ENCODE peak calls at places on chromosomes 5 and 9, in seven cellular contexts. H is CD8-positive, alpha-beta memory T cell; M is gastrocnemius medialis; K is ovary; X is A549; T is effector memory CD4-positive, alpha-beta T cell; I is aorta. F is an unnamed sample.

GRCh38 chr5:154603978-154604679 is 126.1 kb upstream of the HAND1 start:
- DNase-seq in H (no peak), M (no peak), K (no peak), X (no peak), T (no peak), I (peak), F (no peak)

GRCh38 chr5:143685416-143685815 is 126.5 kb upstream of the HMHB1 start:
- DNase-seq in H (no peak), M (no peak), K (no peak), X (peak), T (no peak), I (no peak), F (no peak)

GRCh38 chr9:2621678-2622360 is at the start of gene VLDLR:
- DNase-seq in H (no peak), M (peak), K (peak), X (peak), T (no peak), I (peak), F (peak)

GRCh38 chr5:157303667-157304327 is 37.9 kb downstream of the CYFIP2 start:
- DNase-seq in H (peak), M (no peak), K (no peak), X (peak), T (peak), I (no peak), F (no peak)

GRCh38 chr5:126402591-126402990 is 20.6 kb upstream of the GRAMD2B start:
- DNase-seq in H (no peak), M (no peak), K (no peak), X (no peak), T (no peak), I (no peak), F (no peak)

GRCh38 chr5:147400076-147400809 is 109.6 kb downstream of the DPYSL3 start:
- DNase-seq in H (no peak), M (no peak), K (no peak), X (no peak), T (no peak), I (no peak), F (no peak)

GRCh38 chr5:91384671-91385430 is 1.7 kb upstream of the ARRDC3 start:
- DNase-seq in H (peak), M (no peak), K (no peak), X (peak), T (no peak), I (no peak), F (no peak)

GRCh38 chr9:134918646-134919045 is 934 bp upstream of the FCN1 start:
- DNase-seq in H (no peak), M (no peak), K (no peak), X (no peak), T (no peak), I (peak), F (peak)

GRCh38 chr5:78634634-78635033 is 13.9 kb downstream of the LHFPL2 start:
- DNase-seq in H (no peak), M (no peak), K (no peak), X (peak), T (no peak), I (peak), F (no peak)

GRCh38 chr5:90161399-90161798 is 248.2 kb downstream of the CETN3 start:
- DNase-seq in H (no peak), M (peak), K (no peak), X (peak), T (no peak), I (no peak), F (peak)

GRCh38 chr5:10485142-10485795 is 43.6 kb downstream of the ROPN1L start:
- DNase-seq in H (no peak), M (no peak), K (no peak), X (peak), T (no peak), I (no peak), F (peak)

GRCh38 chr9:27198175-27198574 is 89.2 kb downstream of the TEK start:
- DNase-seq in H (no peak), M (no peak), K (no peak), X (no peak), T (no peak), I (no peak), F (no peak)

GRCh38 chr5:88058625-88059024 is 210.0 kb downstream of the TMEM161B start:
- DNase-seq in H (no peak), M (no peak), K (no peak), X (no peak), T (no peak), I (no peak), F (no peak)

GRCh38 chr5:98205691-98206461 is 567.6 kb upstream of the RGMB start:
- DNase-seq in H (no peak), M (no peak), K (no peak), X (no peak), T (no peak), I (no peak), F (no peak)

GRCh38 chr5:154311362-154311761 is 120.8 kb downstream of the GALNT10 start:
- DNase-seq in H (no peak), M (peak), K (no peak), X (no peak), T (no peak), I (no peak), F (no peak)

GRCh38 chr5:654071-654778 is 38.9 kb downstream of the TPPP start:
- DNase-seq in H (no peak), M (no peak), K (no peak), X (no peak), T (no peak), I (peak), F (no peak)

GRCh38 chr5:36607838-36608783 is 1.7 kb downstream of the SLC1A3 start:
- DNase-seq in H (no peak), M (peak), K (no peak), X (no peak), T (no peak), I (no peak), F (no peak)

GRCh38 chr9:111008148-111009075 is 29.9 kb downstream of the LPAR1 start:
- DNase-seq in H (no peak), M (no peak), K (no peak), X (peak), T (no peak), I (no peak), F (no peak)

GRCh38 chr5:176132471-176133288 is 105.5 kb upstream of the SIMC1 start:
- DNase-seq in H (peak), M (no peak), K (no peak), X (no peak), T (no peak), I (no peak), F (no peak)

GRCh38 chr5:67246108-67246507 is 49.5 kb upstream of the CD180 start:
- DNase-seq in H (peak), M (no peak), K (peak), X (peak), T (no peak), I (no peak), F (no peak)

GRCh38 chr5:159184236-159184635 is 25.1 kb downstream of the RNF145 start:
- DNase-seq in H (no peak), M (no peak), K (no peak), X (no peak), T (no peak), I (no peak), F (no peak)

GRCh38 chr5:106874531-106874930 is 796.2 kb downstream of the EFNA5 start:
- DNase-seq in H (no peak), M (no peak), K (no peak), X (no peak), T (no peak), I (no peak), F (no peak)

GRCh38 chr5:56078675-56079500 is 84.1 kb upstream of the IL6ST start:
- DNase-seq in H (no peak), M (peak), K (no peak), X (no peak), T (no peak), I (no peak), F (peak)

GRCh38 chr9:82920154-82920553 is 142.8 kb downstream of the RASEF start:
- DNase-seq in H (no peak), M (no peak), K (no peak), X (no peak), T (no peak), I (no peak), F (no peak)

GRCh38 chr5:160555836-160556660 is 134.4 kb downstream of the PTTG1 start:
- DNase-seq in H (no peak), M (no peak), K (no peak), X (no peak), T (no peak), I (no peak), F (no peak)

GRCh38 chr5:7616897-7617296 is 221.0 kb downstream of the ADCY2 start:
- DNase-seq in H (no peak), M (no peak), K (no peak), X (no peak), T (no peak), I (no peak), F (no peak)

GRCh38 chr5:87195104-87195581 is 72.5 kb upstream of the RASA1 start:
- DNase-seq in H (no peak), M (no peak), K (no peak), X (no peak), T (no peak), I (no peak), F (no peak)

GRCh38 chr9:5499889-5500398 is 10.4 kb upstream of the PDCD1LG2 start:
- DNase-seq in H (no peak), M (no peak), K (no peak), X (no peak), T (no peak), I (no peak), F (no peak)

GRCh38 chr5:163916856-163917255 is 411.4 kb downstream of the MAT2B start:
- DNase-seq in H (no peak), M (no peak), K (no peak), X (no peak), T (no peak), I (no peak), F (no peak)

GRCh38 chr9:128575921-128576320 is 23.5 kb downstream of the SPTAN1 start:
- DNase-seq in H (no peak), M (no peak), K (no peak), X (no peak), T (no peak), I (no peak), F (no peak)

GRCh38 chr5:150671509-150672236 is 10.6 kb downstream of the MYOZ3 start:
- DNase-seq in H (peak), M (peak), K (no peak), X (no peak), T (no peak), I (no peak), F (peak)

GRCh38 chr5:174872271-174872670 is 147.9 kb downstream of the MSX2 start:
- DNase-seq in H (no peak), M (no peak), K (no peak), X (no peak), T (no peak), I (no peak), F (no peak)

GRCh38 chr9:133256686-133257091 is 18.3 kb downstream of the ABO start:
- DNase-seq in H (no peak), M (no peak), K (no peak), X (no peak), T (no peak), I (peak), F (no peak)

GRCh38 chr5:139138790-139139189 is 59.4 kb downstream of the SIL1 start:
- DNase-seq in H (no peak), M (peak), K (no peak), X (no peak), T (no peak), I (peak), F (no peak)

GRCh38 chr5:156155638-156156037 is 171.3 kb upstream of the SGCD start:
- DNase-seq in H (no peak), M (no peak), K (no peak), X (peak), T (no peak), I (no peak), F (no peak)

GRCh38 chr9:84338792-84339191 is 1.8 kb downstream of the SLC28A3 start:
- DNase-seq in H (no peak), M (no peak), K (no peak), X (no peak), T (no peak), I (no peak), F (no peak)
- H3K27ac ChIP-seq in H (no peak), M (no peak), K (no peak), X (no peak), T (no peak), I (no peak), F (no peak)

DNA sequence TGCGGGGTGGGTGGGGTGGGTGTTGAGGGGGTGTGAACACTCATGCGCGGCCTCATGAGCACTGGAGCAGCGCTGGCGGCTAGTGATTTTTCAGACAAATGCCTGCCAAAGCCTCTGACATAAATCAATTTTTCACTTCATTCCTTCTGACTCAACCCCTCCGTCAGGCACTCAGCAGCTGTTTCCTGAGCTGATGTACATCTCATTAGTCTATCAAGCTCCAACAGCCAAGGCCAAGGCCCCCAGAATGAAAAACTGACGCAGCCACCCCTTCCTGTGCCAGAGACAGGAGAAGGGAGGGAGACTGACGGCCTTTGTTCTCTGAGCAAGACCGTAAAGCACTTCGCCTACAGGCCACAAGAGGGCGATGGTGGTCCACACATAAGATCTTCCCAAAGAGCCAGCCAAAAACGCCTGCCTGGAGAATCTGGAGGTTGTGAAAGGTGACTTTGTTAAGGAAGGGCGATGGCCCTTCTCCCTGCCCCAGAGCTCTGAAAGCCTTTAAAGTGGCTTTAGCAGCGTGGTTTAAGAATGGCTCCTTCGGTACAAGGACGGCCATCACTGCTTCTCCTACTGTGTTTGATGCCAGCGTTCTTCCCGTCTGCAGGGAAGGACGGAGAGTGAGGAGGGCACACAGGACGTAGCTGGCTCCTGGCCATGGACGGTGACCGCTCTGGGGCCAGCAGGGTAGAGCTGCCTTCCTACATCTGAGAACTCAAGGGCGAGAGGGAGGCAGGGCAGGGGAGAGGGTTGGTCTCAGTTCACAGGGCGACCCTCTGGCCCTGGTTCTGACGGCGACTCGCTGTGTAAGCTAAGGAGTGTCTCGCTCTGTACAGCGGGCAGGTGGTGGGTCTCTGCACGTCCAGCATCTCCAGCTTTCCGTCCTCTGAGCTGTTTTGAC is 37.1 kb downstream of the ALG2 start:
- DNase-seq in H (peak), M (peak), K (peak), X (peak), T (peak), I (peak), F (peak)
- H3K27ac ChIP-seq in H (no peak), M (peak), K (no peak), X (no peak), T (no peak), I (no peak), F (peak)

GRCh38 chr5:16806691-16807433 is 129.2 kb downstream of the MYO10 start:
- DNase-seq in H (no peak), M (no peak), K (no peak), X (no peak), T (no peak), I (no peak), F (no peak)
- H3K27ac ChIP-seq in H (no peak), M (no peak), K (no peak), X (no peak), T (no peak), I (no peak), F (no peak)

GRCh38 chr5:140321796-140322195 is 18.9 kb upstream of the PFDN1 start:
- DNase-seq in H (no peak), M (peak), K (no peak), X (no peak), T (no peak), I (no peak), F (peak)
- H3K27ac ChIP-seq in H (no peak), M (peak), K (no peak), X (no peak), T (no peak), I (no peak), F (no peak)

F was measured in tibial artery.